ENCODE peak calls at places on chromosomes 13 and 19, in seven cellular contexts. One of them, this sample, is unnamed. For H3K36me3, the result is how much of the 10 kb centered on the place peaks cover.

GRCh38 chr19:33465371-33465770 is 56.2 kb downstream of the PEPD start:
- DNase-seq in left ventricle myocardium inferior: no peak
- DNase-seq in upper lobe of right lung: no peak
- DNase-seq in HepG2: no peak
- DNase-seq in brain microvascular endothelial cell: no peak
- DNase-seq in lower lobe of right lung: peak
- DNase-seq in fibroblast of lung: no peak
- DNase-seq in this sample: no peak

GRCh38 chr19:31538879-31539278 is 189.6 kb upstream of the TSHZ3 start:
- DNase-seq in lower lobe of right lung: no peak
- DNase-seq in left ventricle myocardium inferior: no peak
- DNase-seq in HepG2: no peak
- DNase-seq in fibroblast of lung: no peak
- DNase-seq in upper lobe of right lung: no peak
- DNase-seq in brain microvascular endothelial cell: no peak
- DNase-seq in this sample: no peak

GRCh38 chr13:60620611-60621395 is 223.8 kb downstream of the TDRD3 start:
- DNase-seq in upper lobe of right lung: no peak
- DNase-seq in fibroblast of lung: peak
- DNase-seq in lower lobe of right lung: no peak
- DNase-seq in left ventricle myocardium inferior: no peak
- DNase-seq in HepG2: no peak
- DNase-seq in brain microvascular endothelial cell: no peak
- DNase-seq in this sample: no peak

GRCh38 chr19:5943623-5944022 is 29.6 kb downstream of the CAPS start:
- DNase-seq in HepG2: no peak
- DNase-seq in upper lobe of right lung: no peak
- DNase-seq in fibroblast of lung: peak
- DNase-seq in brain microvascular endothelial cell: peak
- DNase-seq in left ventricle myocardium inferior: no peak
- DNase-seq in lower lobe of right lung: no peak
- DNase-seq in this sample: no peak

GRCh38 chr19:34232566-34233481 is 21.5 kb upstream of the GARRE1 start:
- DNase-seq in upper lobe of right lung: no peak
- DNase-seq in brain microvascular endothelial cell: peak
- DNase-seq in fibroblast of lung: peak
- DNase-seq in left ventricle myocardium inferior: peak
- DNase-seq in HepG2: peak
- DNase-seq in lower lobe of right lung: peak
- DNase-seq in this sample: no peak

GRCh38 chr19:34217952-34218817 is 36.2 kb upstream of the GARRE1 start:
- DNase-seq in HepG2: no peak
- DNase-seq in upper lobe of right lung: no peak
- DNase-seq in lower lobe of right lung: no peak
- DNase-seq in left ventricle myocardium inferior: no peak
- DNase-seq in brain microvascular endothelial cell: peak
- DNase-seq in fibroblast of lung: peak
- DNase-seq in this sample: no peak

GRCh38 chr19:6038634-6039405 is 60.9 kb upstream of the RANBP3 start:
- DNase-seq in brain microvascular endothelial cell: no peak
- DNase-seq in left ventricle myocardium inferior: no peak
- DNase-seq in lower lobe of right lung: no peak
- DNase-seq in HepG2: no peak
- DNase-seq in upper lobe of right lung: no peak
- DNase-seq in fibroblast of lung: no peak
- DNase-seq in this sample: no peak

GRCh38 chr19:30312582-30313352 is 59.4 kb upstream of the ZNF536 start:
- DNase-seq in fibroblast of lung: no peak
- DNase-seq in lower lobe of right lung: no peak
- DNase-seq in left ventricle myocardium inferior: no peak
- DNase-seq in brain microvascular endothelial cell: no peak
- DNase-seq in HepG2: no peak
- DNase-seq in upper lobe of right lung: no peak
- DNase-seq in this sample: peak

GRCh38 chr19:46537136-46538097 is 41.8 kb upstream of the PNMA8B start:
- DNase-seq in HepG2: no peak
- DNase-seq in left ventricle myocardium inferior: peak
- DNase-seq in lower lobe of right lung: peak
- DNase-seq in fibroblast of lung: peak
- DNase-seq in brain microvascular endothelial cell: peak
- DNase-seq in upper lobe of right lung: peak
- DNase-seq in this sample: no peak

GRCh38 chr13:25232937-25233515 is 54.3 kb downstream of the MTMR6 start:
- DNase-seq in upper lobe of right lung: no peak
- DNase-seq in fibroblast of lung: peak
- DNase-seq in brain microvascular endothelial cell: no peak
- DNase-seq in HepG2: peak
- DNase-seq in left ventricle myocardium inferior: no peak
- DNase-seq in lower lobe of right lung: no peak
- DNase-seq in this sample: no peak

GRCh38 chr19:38769635-38770211 is 3.6 kb downstream of the LGALS7 start:
- DNase-seq in left ventricle myocardium inferior: peak
- DNase-seq in fibroblast of lung: peak
- DNase-seq in upper lobe of right lung: peak
- DNase-seq in brain microvascular endothelial cell: peak
- DNase-seq in HepG2: no peak
- DNase-seq in lower lobe of right lung: peak
- DNase-seq in this sample: no peak

GRCh38 chr19:15673176-15673654 is 328 bp downstream of the CYP4F12 start:
- DNase-seq in lower lobe of right lung: no peak
- DNase-seq in left ventricle myocardium inferior: peak
- DNase-seq in upper lobe of right lung: no peak
- DNase-seq in brain microvascular endothelial cell: no peak
- DNase-seq in fibroblast of lung: no peak
- DNase-seq in HepG2: peak
- DNase-seq in this sample: no peak

GRCh38 chr19:42407085-42407815 is 17.2 kb upstream of the CNFN start:
- DNase-seq in HepG2: no peak
- DNase-seq in lower lobe of right lung: no peak
- DNase-seq in fibroblast of lung: no peak
- DNase-seq in left ventricle myocardium inferior: no peak
- DNase-seq in brain microvascular endothelial cell: no peak
- DNase-seq in upper lobe of right lung: no peak
- DNase-seq in this sample: no peak

GRCh38 chr19:54206831-54207177 is 6.1 kb downstream of the RPS9 start:
- DNase-seq in upper lobe of right lung: no peak
- DNase-seq in lower lobe of right lung: no peak
- DNase-seq in HepG2: no peak
- DNase-seq in fibroblast of lung: no peak
- DNase-seq in left ventricle myocardium inferior: no peak
- DNase-seq in brain microvascular endothelial cell: no peak
- DNase-seq in this sample: no peak

GRCh38 chr19:13597625-13598024 is 91.3 kb upstream of the CACNA1A start:
- DNase-seq in HepG2: peak
- DNase-seq in upper lobe of right lung: no peak
- DNase-seq in fibroblast of lung: peak
- DNase-seq in brain microvascular endothelial cell: peak
- DNase-seq in left ventricle myocardium inferior: no peak
- DNase-seq in lower lobe of right lung: no peak
- DNase-seq in this sample: no peak

GRCh38 chr19:35214766-35215422 is 13.6 kb downstream of the FAM187B start:
- DNase-seq in brain microvascular endothelial cell: no peak
- DNase-seq in HepG2: no peak
- DNase-seq in lower lobe of right lung: no peak
- DNase-seq in upper lobe of right lung: no peak
- DNase-seq in left ventricle myocardium inferior: no peak
- DNase-seq in fibroblast of lung: no peak
- DNase-seq in this sample: no peak

GRCh38 chr13:68056816-68057710 is 826.9 kb upstream of the PCDH9 start:
- DNase-seq in upper lobe of right lung: no peak
- DNase-seq in brain microvascular endothelial cell: peak
- DNase-seq in lower lobe of right lung: no peak
- DNase-seq in left ventricle myocardium inferior: no peak
- DNase-seq in fibroblast of lung: peak
- DNase-seq in HepG2: peak
- DNase-seq in this sample: peak

GRCh38 chr13:75881109-75881775 is 245.1 kb downstream of the LMO7 start:
- DNase-seq in lower lobe of right lung: no peak
- DNase-seq in HepG2: no peak
- DNase-seq in brain microvascular endothelial cell: no peak
- DNase-seq in fibroblast of lung: peak
- DNase-seq in upper lobe of right lung: no peak
- DNase-seq in left ventricle myocardium inferior: no peak
- DNase-seq in this sample: no peak

GRCh38 chr13:51922771-51923480 is 61.2 kb downstream of the CCDC70 start:
- DNase-seq in lower lobe of right lung: no peak
- DNase-seq in HepG2: no peak
- DNase-seq in left ventricle myocardium inferior: no peak
- DNase-seq in brain microvascular endothelial cell: no peak
- DNase-seq in fibroblast of lung: no peak
- DNase-seq in upper lobe of right lung: no peak
- DNase-seq in this sample: no peak

GRCh38 chr19:12872255-12872654 is 9.0 kb downstream of the DNASE2 start:
- DNase-seq in left ventricle myocardium inferior: no peak
- DNase-seq in brain microvascular endothelial cell: no peak
- DNase-seq in HepG2: no peak
- DNase-seq in fibroblast of lung: no peak
- DNase-seq in upper lobe of right lung: no peak
- DNase-seq in lower lobe of right lung: no peak
- DNase-seq in this sample: no peak

GRCh38 chr19:14795078-14795721 is 16.8 kb upstream of the ADGRE2 start:
- DNase-seq in upper lobe of right lung: no peak
- DNase-seq in HepG2: no peak
- DNase-seq in left ventricle myocardium inferior: no peak
- DNase-seq in fibroblast of lung: no peak
- DNase-seq in brain microvascular endothelial cell: no peak
- DNase-seq in lower lobe of right lung: no peak
- DNase-seq in this sample: no peak

GRCh38 chr19:52789440-52789839 is 2.8 kb upstream of the ZNF600 start:
- DNase-seq in upper lobe of right lung: no peak
- DNase-seq in fibroblast of lung: no peak
- DNase-seq in brain microvascular endothelial cell: no peak
- DNase-seq in left ventricle myocardium inferior: no peak
- DNase-seq in HepG2: no peak
- DNase-seq in lower lobe of right lung: no peak
- DNase-seq in this sample: no peak

GRCh38 chr13:46598140-46598819 is 45.3 kb downstream of the LRCH1 start:
- DNase-seq in upper lobe of right lung: no peak
- DNase-seq in HepG2: no peak
- DNase-seq in lower lobe of right lung: no peak
- DNase-seq in fibroblast of lung: no peak
- DNase-seq in left ventricle myocardium inferior: no peak
- DNase-seq in brain microvascular endothelial cell: no peak
- DNase-seq in this sample: no peak

GRCh38 chr13:46600943-46601311 is 48.0 kb downstream of the LRCH1 start:
- DNase-seq in left ventricle myocardium inferior: no peak
- DNase-seq in brain microvascular endothelial cell: no peak
- DNase-seq in lower lobe of right lung: no peak
- DNase-seq in upper lobe of right lung: no peak
- DNase-seq in fibroblast of lung: no peak
- DNase-seq in HepG2: no peak
- DNase-seq in this sample: no peak

GRCh38 chr13:46596501-46596900 is 43.5 kb downstream of the LRCH1 start:
- DNase-seq in HepG2: no peak
- DNase-seq in left ventricle myocardium inferior: no peak
- DNase-seq in brain microvascular endothelial cell: no peak
- DNase-seq in fibroblast of lung: no peak
- DNase-seq in upper lobe of right lung: no peak
- DNase-seq in lower lobe of right lung: no peak
- DNase-seq in this sample: no peak

GRCh38 chr13:46595918-46596315 is 42.9 kb downstream of the LRCH1 start:
- DNase-seq in HepG2: no peak
- DNase-seq in left ventricle myocardium inferior: no peak
- DNase-seq in lower lobe of right lung: no peak
- DNase-seq in brain microvascular endothelial cell: no peak
- DNase-seq in fibroblast of lung: no peak
- DNase-seq in upper lobe of right lung: no peak
- DNase-seq in this sample: no peak

DNA sequence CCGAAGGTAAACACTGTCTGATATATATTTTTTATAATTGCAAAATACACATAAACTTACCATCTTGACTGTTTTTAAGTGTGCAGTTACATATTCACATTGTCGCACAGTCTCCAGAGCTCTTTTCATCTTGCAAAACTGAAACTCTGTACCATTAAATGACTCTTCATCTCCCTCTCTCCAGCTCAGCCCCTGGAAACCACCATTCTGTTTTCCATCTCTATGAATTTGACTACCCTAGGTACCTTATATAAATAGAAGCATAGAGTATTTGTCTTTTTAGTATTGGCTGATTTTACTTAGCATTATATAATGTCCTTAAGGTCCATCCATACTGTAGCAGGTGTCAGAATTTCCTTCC is 45.8 kb downstream of the LRCH1 start:
- DNase-seq in lower lobe of right lung: no peak
- DNase-seq in fibroblast of lung: no peak
- DNase-seq in left ventricle myocardium inferior: no peak
- DNase-seq in upper lobe of right lung: no peak
- DNase-seq in HepG2: no peak
- DNase-seq in brain microvascular endothelial cell: no peak
- DNase-seq in this sample: no peak
- TF ChIP-seq CTCF in lower lobe of right lung: no peak
- TF ChIP-seq CTCF in fibroblast of lung: no peak
- TF ChIP-seq CTCF in left ventricle myocardium inferior: no peak
- TF ChIP-seq CTCF in upper lobe of right lung: no peak
- TF ChIP-seq CTCF in HepG2: no peak
- TF ChIP-seq CTCF in brain microvascular endothelial cell: no peak
- TF ChIP-seq CTCF in this sample: no peak

GRCh38 chr19:18566953-18567352 is 4.7 kb upstream of the UBA52 start:
- DNase-seq in lower lobe of right lung: no peak
- DNase-seq in HepG2: no peak
- DNase-seq in brain microvascular endothelial cell: no peak
- DNase-seq in left ventricle myocardium inferior: no peak
- DNase-seq in upper lobe of right lung: no peak
- DNase-seq in fibroblast of lung: no peak
- DNase-seq in this sample: no peak
- H3K36me3 ChIP-seq in lower lobe of right lung: half or more
- H3K36me3 ChIP-seq in HepG2: under half
- H3K36me3 ChIP-seq in brain microvascular endothelial cell: half or more
- H3K36me3 ChIP-seq in left ventricle myocardium inferior: half or more
- H3K36me3 ChIP-seq in upper lobe of right lung: half or more
- H3K36me3 ChIP-seq in fibroblast of lung: under half
- H3K36me3 ChIP-seq in this sample: half or more

GRCh38 chr13:27770809-27771208 is 21.5 kb upstream of the GSX1 start:
- DNase-seq in fibroblast of lung: no peak
- DNase-seq in lower lobe of right lung: no peak
- DNase-seq in left ventricle myocardium inferior: no peak
- DNase-seq in HepG2: peak
- DNase-seq in brain microvascular endothelial cell: peak
- DNase-seq in upper lobe of right lung: no peak
- DNase-seq in this sample: no peak

GRCh38 chr13:27765650-27766049 is 26.6 kb upstream of the GSX1 start:
- DNase-seq in fibroblast of lung: no peak
- DNase-seq in upper lobe of right lung: no peak
- DNase-seq in HepG2: no peak
- DNase-seq in lower lobe of right lung: no peak
- DNase-seq in left ventricle myocardium inferior: no peak
- DNase-seq in brain microvascular endothelial cell: no peak
- DNase-seq in this sample: no peak
- TF ChIP-seq CTCF in fibroblast of lung: no peak
- TF ChIP-seq CTCF in upper lobe of right lung: no peak
- TF ChIP-seq CTCF in HepG2: no peak
- TF ChIP-seq CTCF in lower lobe of right lung: no peak
- TF ChIP-seq CTCF in left ventricle myocardium inferior: no peak
- TF ChIP-seq CTCF in brain microvascular endothelial cell: no peak
- TF ChIP-seq CTCF in this sample: no peak

DNA sequence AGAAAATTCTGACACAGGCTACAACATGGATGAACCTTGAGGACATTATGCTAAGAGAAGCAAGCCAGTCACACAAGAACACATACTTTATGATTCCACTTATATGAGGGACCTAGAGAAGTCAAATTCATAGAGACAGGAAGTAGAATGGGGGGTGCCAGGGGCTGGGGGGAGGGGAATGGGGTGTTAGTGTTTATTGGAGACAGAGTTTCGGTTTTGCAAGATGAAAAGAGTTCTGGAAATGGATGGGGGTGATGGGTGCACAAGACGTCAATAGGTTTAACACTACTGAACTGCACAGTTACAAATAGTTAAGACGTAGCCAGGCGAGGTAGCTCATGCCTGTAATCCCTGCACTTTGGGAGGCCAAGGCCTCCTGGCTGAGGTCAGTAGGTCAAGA is 3.5 kb upstream of the ZNF787 start:
- DNase-seq in upper lobe of right lung: no peak
- DNase-seq in fibroblast of lung: no peak
- DNase-seq in lower lobe of right lung: no peak
- DNase-seq in HepG2: no peak
- DNase-seq in left ventricle myocardium inferior: no peak
- DNase-seq in brain microvascular endothelial cell: no peak
- DNase-seq in this sample: no peak
- H3K36me3 ChIP-seq in upper lobe of right lung: under half
- H3K36me3 ChIP-seq in fibroblast of lung: under half
- H3K36me3 ChIP-seq in lower lobe of right lung: under half
- H3K36me3 ChIP-seq in HepG2: under half
- H3K36me3 ChIP-seq in left ventricle myocardium inferior: under half
- H3K36me3 ChIP-seq in brain microvascular endothelial cell: under half
- H3K36me3 ChIP-seq in this sample: under half

This sample was measured in RWPE2.